ENCODE peak calls at places on chromosomes 12 and 14, in eight cellular contexts. F is body of pancreas, D is OCI-LY7, K is testis, L is GM12878, X is fibroblast of villous mesenchyme, Y is fibroblast of mammary gland, J is Caco-2. N is an unnamed sample.

GRCh38 chr12:89618113-89618862 is 90.3 kb downstream of the ATP2B1 start:
- DNase-seq in F (no peak), D (no peak), K (no peak), L (no peak), X (no peak), Y (peak), J (no peak), N (no peak)

GRCh38 chr12:83945871-83946270 is 966.7 kb downstream of the SLC6A15 start:
- DNase-seq in F (no peak), D (no peak), K (no peak), L (no peak), X (peak), Y (peak), J (no peak), N (no peak)

GRCh38 chr12:118371354-118372282 is 1.1 kb downstream of the TAOK3 start:
- DNase-seq in F (peak), D (no peak), K (peak), L (no peak), X (no peak), Y (no peak), J (peak), N (peak)

GRCh38 chr14:37436519-37436918 is 158.5 kb downstream of the FOXA1 start:
- DNase-seq in F (no peak), D (no peak), K (no peak), L (no peak), X (no peak), Y (no peak), J (no peak), N (no peak)

GRCh38 chr14:34966413-34966812 is 16.4 kb upstream of the SRP54 start:
- DNase-seq in F (no peak), D (no peak), K (no peak), L (no peak), X (no peak), Y (no peak), J (no peak), N (peak)

GRCh38 chr12:3319723-3320492 is 171.1 kb upstream of the PRMT8 start:
- DNase-seq in F (no peak), D (no peak), K (no peak), L (no peak), X (no peak), Y (no peak), J (no peak), N (no peak)

GRCh38 chr14:103558071-103558882 is 4.2 kb downstream of the BAG5 start:
- DNase-seq in F (no peak), D (no peak), K (no peak), L (no peak), X (peak), Y (peak), J (no peak), N (no peak)

GRCh38 chr12:111311011-111311410 is 57.9 kb downstream of the PHETA1 start:
- DNase-seq in F (no peak), D (no peak), K (no peak), L (no peak), X (no peak), Y (no peak), J (no peak), N (no peak)

GRCh38 chr12:3538691-3539030 is 47.7 kb downstream of the PRMT8 start:
- DNase-seq in F (peak), D (no peak), K (no peak), L (no peak), X (no peak), Y (no peak), J (no peak), N (no peak)

GRCh38 chr12:13602217-13602616 is 379.2 kb downstream of the GRIN2B start:
- DNase-seq in F (no peak), D (no peak), K (no peak), L (no peak), X (no peak), Y (peak), J (no peak), N (no peak)

GRCh38 chr12:13609874-13610273 is 371.5 kb downstream of the GRIN2B start:
- DNase-seq in F (no peak), D (no peak), K (no peak), L (no peak), X (no peak), Y (no peak), J (no peak), N (no peak)

GRCh38 chr12:13606290-13606689 is 375.1 kb downstream of the GRIN2B start:
- DNase-seq in F (no peak), D (no peak), K (no peak), L (no peak), X (no peak), Y (peak), J (no peak), N (no peak)

DNA sequence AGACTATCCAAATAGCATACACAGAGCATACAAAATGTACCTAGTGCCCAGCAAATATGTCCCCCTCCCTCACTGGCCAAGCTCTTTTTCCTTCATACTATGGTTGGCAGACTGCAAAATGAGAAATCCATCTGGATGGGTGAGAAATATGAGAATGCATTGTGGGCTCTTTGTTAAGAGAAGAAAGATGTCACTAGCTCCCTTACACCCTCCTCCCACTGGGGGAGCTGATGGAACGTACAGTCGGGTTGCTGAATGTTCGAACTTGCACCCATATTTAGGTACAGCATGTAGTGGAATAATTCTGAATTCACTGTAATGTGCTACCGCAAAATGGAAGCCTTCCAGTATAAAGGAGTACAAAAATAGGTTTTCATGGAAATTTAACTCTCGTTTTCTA is 377.5 kb downstream of the GRIN2B start:
- DNase-seq in F (no peak), D (no peak), K (no peak), L (no peak), X (no peak), Y (no peak), J (no peak), N (no peak)
- TF ChIP-seq CTCF in F (no peak), D (no peak), K (no peak), L (no peak), X (no peak), Y (no peak), J (no peak), N (no peak)

DNA sequence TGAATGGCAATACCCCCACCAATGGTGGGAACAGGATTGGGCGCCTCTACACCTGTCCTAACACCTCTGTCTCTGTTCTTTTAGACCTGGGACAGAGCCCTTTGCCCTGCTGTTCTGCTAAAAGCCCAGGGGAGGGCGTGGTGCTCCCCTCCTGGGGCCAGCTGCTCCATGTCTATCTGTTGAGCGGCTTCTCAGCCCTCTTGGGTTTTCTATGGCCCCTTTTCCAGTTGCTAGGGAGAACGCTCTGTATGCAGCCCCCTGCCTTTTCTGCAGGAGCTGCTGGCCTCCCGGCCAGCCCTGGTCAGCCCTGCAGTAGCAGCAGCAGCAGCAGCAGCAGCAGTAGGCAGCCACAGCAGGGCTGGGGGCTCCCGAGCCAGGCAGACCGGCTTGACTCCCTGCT is 1.2 kb downstream of the RTL1 start:
- DNase-seq in F (no peak), D (peak), K (no peak), L (no peak), X (no peak), Y (no peak), J (no peak), N (peak)
- TF ChIP-seq CTCF in F (no peak), D (peak), K (no peak), L (no peak), X (peak), Y (no peak), J (peak), N (no peak)

GRCh38 chr12:27012239-27012981 is 1.8 kb downstream of the TM7SF3 start:
- DNase-seq in F (peak), D (no peak), K (no peak), L (no peak), X (no peak), Y (no peak), J (no peak), N (no peak)
- TF ChIP-seq CTCF in F (no peak), D (no peak), K (no peak), L (no peak), X (no peak), Y (no peak), J (no peak), N (no peak)

DNA sequence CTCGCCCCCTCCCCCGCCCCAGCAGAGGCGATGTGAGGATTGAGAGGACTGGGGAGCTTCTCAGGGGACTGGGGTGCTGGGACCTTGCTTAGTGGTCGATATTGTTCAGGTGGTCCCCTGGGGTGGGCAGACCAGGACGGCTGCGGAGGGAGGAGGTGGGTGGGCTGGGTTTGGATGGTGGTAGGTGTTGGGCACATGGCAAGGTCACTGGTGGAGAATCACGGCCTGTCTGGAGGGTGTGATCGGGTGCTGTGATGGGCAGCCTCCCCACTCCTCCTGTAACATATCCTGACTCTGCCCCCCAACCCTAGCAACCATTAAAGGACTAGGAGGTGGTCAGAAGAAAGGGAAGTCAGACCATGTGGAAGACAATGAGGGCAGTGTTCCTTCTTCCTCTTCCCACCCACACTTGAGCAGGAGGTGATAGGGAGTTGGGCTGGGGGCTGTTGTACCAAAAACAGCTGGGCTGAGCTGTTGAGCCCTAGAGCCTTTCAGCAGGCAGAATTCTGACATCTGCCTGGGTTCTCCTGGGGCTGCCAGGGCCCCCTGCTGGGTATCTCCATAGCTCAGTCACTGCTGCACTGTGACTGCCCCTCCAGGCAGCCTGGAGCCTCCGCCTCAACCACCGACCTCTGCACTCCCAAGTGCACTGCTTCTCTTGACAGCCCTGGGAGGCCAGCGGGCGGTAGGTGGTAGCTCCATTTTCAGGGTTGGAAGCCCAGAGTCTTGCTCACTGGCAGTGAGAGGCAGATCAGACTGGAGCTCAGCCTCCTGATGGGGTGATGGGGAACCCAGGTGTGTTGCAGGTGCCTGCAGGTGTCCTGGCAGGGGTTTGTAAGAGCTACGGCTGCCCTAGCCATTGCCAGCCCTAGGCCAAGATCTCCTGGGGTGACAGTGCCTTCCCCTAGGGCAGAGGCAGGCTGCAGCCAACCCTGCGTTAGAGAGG is 15.3 kb downstream of the VASH1 start:
- DNase-seq in F (no peak), D (peak), K (no peak), L (no peak), X (no peak), Y (no peak), J (peak), N (no peak)
- TF ChIP-seq CTCF in F (no peak), D (peak), K (no peak), L (peak), X (no peak), Y (no peak), J (peak), N (no peak)

GRCh38 chr12:92034858-92035401 is 110.7 kb downstream of the BTG1 start:
- DNase-seq in F (peak), D (peak), K (peak), L (peak), X (peak), Y (peak), J (no peak), N (peak)

GRCh38 chr12:92032101-92032500 is 113.5 kb downstream of the BTG1 start:
- DNase-seq in F (no peak), D (no peak), K (no peak), L (no peak), X (no peak), Y (no peak), J (no peak), N (no peak)

GRCh38 chr12:92032965-92033364 is 112.7 kb downstream of the BTG1 start:
- DNase-seq in F (no peak), D (no peak), K (no peak), L (no peak), X (no peak), Y (no peak), J (no peak), N (no peak)

GRCh38 chr12:92035477-92035876 is 110.2 kb downstream of the BTG1 start:
- DNase-seq in F (no peak), D (no peak), K (no peak), L (no peak), X (no peak), Y (no peak), J (no peak), N (no peak)

GRCh38 chr12:92034083-92034482 is 111.6 kb downstream of the BTG1 start:
- DNase-seq in F (peak), D (peak), K (no peak), L (no peak), X (no peak), Y (no peak), J (no peak), N (no peak)
- TF ChIP-seq CTCF in F (no peak), D (no peak), K (no peak), L (no peak), X (no peak), Y (no peak), J (no peak), N (no peak)

GRCh38 chr12:124597041-124597440 is 29.6 kb upstream of the NCOR2 start:
- DNase-seq in F (no peak), D (no peak), K (no peak), L (no peak), X (no peak), Y (no peak), J (no peak), N (no peak)

GRCh38 chr12:124595444-124595843 is 28.0 kb upstream of the NCOR2 start:
- DNase-seq in F (no peak), D (no peak), K (no peak), L (no peak), X (no peak), Y (no peak), J (no peak), N (peak)

GRCh38 chr12:124601699-124602098 is 34.3 kb upstream of the NCOR2 start:
- DNase-seq in F (no peak), D (no peak), K (no peak), L (no peak), X (no peak), Y (no peak), J (no peak), N (no peak)

GRCh38 chr12:124603143-124603542 is 35.7 kb upstream of the NCOR2 start:
- DNase-seq in F (no peak), D (no peak), K (peak), L (no peak), X (no peak), Y (no peak), J (no peak), N (no peak)

DNA sequence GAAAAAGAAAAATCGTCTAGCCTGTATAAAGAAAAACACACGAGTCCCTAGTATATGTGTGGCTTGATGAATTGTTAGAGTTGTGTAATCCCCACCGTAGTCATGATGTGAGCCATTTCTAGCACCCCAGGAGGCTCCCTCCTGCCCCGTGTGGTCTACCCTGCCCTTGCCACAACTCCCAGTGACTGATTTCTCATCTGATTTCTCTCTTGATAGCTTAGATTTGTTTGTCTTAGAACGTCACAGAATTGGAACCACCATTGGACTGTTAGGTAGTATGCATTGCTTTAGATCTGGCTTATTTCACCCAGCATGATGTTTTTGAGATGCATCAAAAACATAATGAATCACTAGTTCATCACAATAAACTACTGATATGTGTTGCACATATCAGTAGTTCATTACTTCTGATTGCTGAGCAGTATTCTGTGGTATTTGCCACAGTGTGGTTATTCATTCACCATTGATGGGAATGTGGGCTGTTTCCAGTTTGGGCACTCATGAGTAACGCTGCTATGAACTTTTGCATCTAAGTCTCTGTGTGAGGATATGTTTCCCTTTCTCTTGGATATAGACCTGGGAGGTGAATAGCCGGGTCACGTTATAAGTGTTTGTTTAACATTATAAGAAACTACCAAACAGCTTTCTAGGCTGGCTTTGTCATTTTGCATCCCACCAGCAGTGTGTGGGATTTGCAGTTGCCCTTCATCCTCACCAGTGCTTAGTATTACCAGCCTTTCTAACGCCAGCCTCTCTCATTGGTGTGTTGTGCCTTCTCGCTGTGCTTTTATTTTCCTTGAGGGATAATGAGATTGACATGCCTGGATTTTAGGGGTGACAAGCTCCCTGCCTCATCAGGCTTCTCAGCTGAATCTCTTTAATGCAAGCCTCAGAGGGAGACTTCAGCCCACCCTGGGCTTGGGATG is 31.9 kb upstream of the NCOR2 start:
- DNase-seq in F (no peak), D (no peak), K (no peak), L (no peak), X (peak), Y (peak), J (no peak), N (no peak)
- TF ChIP-seq CTCF in F (no peak), D (no peak), K (no peak), L (no peak), X (no peak), Y (peak), J (no peak), N (no peak)

DNA sequence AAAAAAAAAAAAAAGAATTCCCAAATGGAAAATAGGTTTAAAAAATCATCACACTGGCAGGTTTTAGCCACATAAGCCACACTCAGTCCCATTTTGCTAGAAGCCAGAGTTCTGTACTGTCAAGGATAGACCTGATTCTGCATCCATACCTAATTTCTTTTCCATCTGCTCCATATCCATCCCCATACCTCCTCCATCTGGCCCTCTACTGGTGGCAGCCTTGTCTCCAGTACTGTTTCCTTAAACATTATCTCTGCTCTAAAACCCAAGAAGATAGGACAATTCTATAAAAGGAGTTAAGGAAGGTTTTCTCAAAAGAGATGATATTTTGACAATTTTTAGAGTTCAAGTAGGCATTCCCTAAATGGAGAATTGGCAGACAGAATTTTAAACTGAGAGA is 26.0 kb upstream of the RXYLT1 start:
- DNase-seq in F (no peak), D (no peak), K (no peak), L (no peak), X (no peak), Y (no peak), J (no peak), N (no peak)
- TF ChIP-seq CTCF in F (no peak), D (no peak), K (no peak), L (no peak), X (peak), Y (peak), J (peak), N (no peak)

DNA sequence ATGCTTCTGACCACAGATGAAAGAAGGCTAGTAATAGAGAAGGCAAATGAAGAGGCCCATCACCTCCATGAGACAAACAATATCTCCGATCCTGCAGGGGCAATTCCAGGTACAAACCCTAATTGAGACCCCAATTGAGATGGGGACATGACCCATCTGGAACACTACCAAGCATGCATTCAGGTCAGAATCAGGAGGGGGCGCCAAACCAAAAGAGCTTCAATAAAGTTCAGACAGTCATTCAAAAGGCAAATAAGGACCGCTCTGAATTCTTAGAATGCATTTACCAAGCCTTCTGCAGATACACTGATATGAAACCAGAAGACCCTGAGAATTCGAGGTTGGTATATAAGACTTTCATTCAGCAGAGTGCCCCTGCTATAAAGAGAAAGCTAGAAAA is 10.2 kb upstream of the EDDM3B start:
- DNase-seq in F (peak), D (peak), K (peak), L (no peak), X (no peak), Y (no peak), J (no peak), N (peak)
- TF ChIP-seq CTCF in F (no peak), D (peak), K (peak), L (peak), X (no peak), Y (no peak), J (peak), N (peak)

GRCh38 chr14:71319646-71320045 is 412.4 kb downstream of the PCNX1 start:
- DNase-seq in F (peak), D (peak), K (peak), L (no peak), X (no peak), Y (peak), J (no peak), N (no peak)

GRCh38 chr14:71320734-71321555 is 413.7 kb downstream of the PCNX1 start:
- DNase-seq in F (peak), D (peak), K (peak), L (no peak), X (peak), Y (peak), J (peak), N (peak)

GRCh38 chr14:71317385-71318096 is 410.3 kb downstream of the PCNX1 start:
- DNase-seq in F (no peak), D (no peak), K (no peak), L (no peak), X (no peak), Y (peak), J (no peak), N (no peak)

GRCh38 chr14:71320107-71320733 is 413.0 kb downstream of the PCNX1 start:
- DNase-seq in F (peak), D (peak), K (peak), L (peak), X (peak), Y (peak), J (peak), N (peak)

DNA sequence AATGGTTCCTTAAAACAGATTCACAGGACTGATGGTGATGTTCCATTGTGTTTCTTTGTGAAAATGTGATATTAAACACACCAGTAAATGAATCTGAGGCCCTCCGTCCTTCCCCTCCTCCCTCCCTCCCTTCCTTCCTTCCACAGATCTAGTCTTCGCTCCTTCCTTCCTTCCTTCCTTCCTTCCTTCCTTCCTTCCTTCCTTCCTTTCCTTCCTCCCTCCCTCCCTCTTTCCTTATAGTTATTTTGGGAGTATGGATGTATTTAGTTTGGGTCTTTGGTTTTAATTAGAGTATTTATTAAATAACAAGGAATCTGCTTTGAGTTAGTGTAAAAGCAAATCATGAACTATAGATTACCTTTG is 410.8 kb downstream of the PCNX1 start:
- DNase-seq in F (no peak), D (no peak), K (no peak), L (no peak), X (no peak), Y (no peak), J (no peak), N (no peak)
- TF ChIP-seq CTCF in F (no peak), D (no peak), K (no peak), L (no peak), X (no peak), Y (no peak), J (no peak), N (no peak)